ENCODE peak calls at places on chromosomes 16 and 17, in six cellular contexts. X is progenitor cell of endocrine pancreas; O is ELF-1; Y is activated gamma-delta T cell treated with anti-CD3 and anti-CD28 coated beads, Interleukin-2, amount 50 U/mL, for 16 hours; A is stimulated activated CD4-positive, alpha-beta T cell treated with anti-CD3 and anti-CD28 coated beads, Interleukin-12 subunit alpha, Interleukin-12 subunit beta, amount 100 ng/mL, for 24 hours; H is body of pancreas. P is an unnamed sample.

GRCh38 chr17:30095507-30096244 is 20.9 kb upstream of the NSRP1 start:
- DNase-seq in X (no peak), O (peak), Y (no peak), A (no peak), H (no peak), P (no peak)

GRCh38 chr16:29674188-29674587 is 4.8 kb upstream of the QPRT start:
- DNase-seq in X (no peak), O (no peak), Y (no peak), A (no peak), H (peak), P (peak)

GRCh38 chr16:12433691-12434390 is 369.8 kb downstream of the CPPED1 start:
- DNase-seq in X (no peak), O (no peak), Y (no peak), A (no peak), H (no peak), P (no peak)

GRCh38 chr16:83147244-83147643 is 520.5 kb downstream of the CDH13 start:
- DNase-seq in X (no peak), O (peak), Y (no peak), A (no peak), H (no peak), P (no peak)

GRCh38 chr17:74843352-74843627 is 16.4 kb downstream of the GRIN2C start:
- DNase-seq in X (no peak), O (no peak), Y (no peak), A (no peak), H (no peak), P (no peak)

GRCh38 chr16:48558269-48558915 is 51.6 kb downstream of the N4BP1 start:
- DNase-seq in X (no peak), O (no peak), Y (no peak), A (no peak), H (no peak), P (no peak)

GRCh38 chr17:50908860-50909764 is 43.0 kb upstream of the TOB1 start:
- DNase-seq in X (peak), O (peak), Y (no peak), A (no peak), H (peak), P (peak)

GRCh38 chr17:65564793-65565192 is 3.3 kb upstream of the AXIN2 start:
- DNase-seq in X (no peak), O (no peak), Y (no peak), A (no peak), H (peak), P (no peak)

GRCh38 chr17:68614718-68615117 is 13.6 kb upstream of the FAM20A start:
- DNase-seq in X (no peak), O (no peak), Y (no peak), A (no peak), H (no peak), P (no peak)

GRCh38 chr17:51803161-51803560 is 355.4 kb downstream of the CA10 start:
- DNase-seq in X (no peak), O (peak), Y (no peak), A (no peak), H (no peak), P (no peak)

GRCh38 chr16:17803625-17804410 is 333.1 kb upstream of the XYLT1 start:
- DNase-seq in X (no peak), O (peak), Y (no peak), A (no peak), H (no peak), P (no peak)

GRCh38 chr16:10312784-10313724 is 72.8 kb upstream of the ATF7IP2 start:
- DNase-seq in X (no peak), O (no peak), Y (no peak), A (no peak), H (no peak), P (no peak)

GRCh38 chr17:19578545-19578944 is 44.9 kb downstream of the SLC47A1 start:
- DNase-seq in X (no peak), O (no peak), Y (no peak), A (no peak), H (no peak), P (no peak)

GRCh38 chr17:80847506-80848230 is 144.0 kb upstream of the CHMP6 start:
- DNase-seq in X (no peak), O (no peak), Y (peak), A (no peak), H (no peak), P (peak)

GRCh38 chr16:17412221-17412620 is 58.5 kb downstream of the XYLT1 start:
- DNase-seq in X (no peak), O (no peak), Y (no peak), A (no peak), H (no peak), P (no peak)

GRCh38 chr17:19248149-19248922 is 11.2 kb downstream of the EPN2 start:
- DNase-seq in X (no peak), O (no peak), Y (no peak), A (no peak), H (no peak), P (no peak)

GRCh38 chr17:16439867-16440351 is 24.5 kb downstream of the TRPV2 start:
- DNase-seq in X (no peak), O (no peak), Y (no peak), A (no peak), H (peak), P (no peak)

GRCh38 chr17:7262192-7263070 is at the start of gene CLDN7:
- DNase-seq in X (peak), O (peak), Y (no peak), A (no peak), H (peak), P (peak)

GRCh38 chr16:2095315-2095853 is 40.3 kb downstream of the PKD1 start:
- DNase-seq in X (no peak), O (no peak), Y (no peak), A (no peak), H (no peak), P (no peak)

GRCh38 chr16:86219655-86220445 is 290.5 kb upstream of the FOXF1 start:
- DNase-seq in X (no peak), O (peak), Y (no peak), A (no peak), H (no peak), P (peak)

GRCh38 chr17:33015716-33016346 is 24.2 kb downstream of the SPACA3 start:
- DNase-seq in X (no peak), O (no peak), Y (no peak), A (no peak), H (no peak), P (no peak)

GRCh38 chr17:5958850-5959249 is 111.3 kb upstream of the WSCD1 start:
- DNase-seq in X (no peak), O (no peak), Y (no peak), A (no peak), H (no peak), P (no peak)

GRCh38 chr16:71863995-71864394 is 18.2 kb downstream of the ATXN1L start:
- DNase-seq in X (no peak), O (no peak), Y (no peak), A (no peak), H (no peak), P (no peak)

GRCh38 chr17:33664116-33664840 is 371.2 kb upstream of the ASIC2 start:
- DNase-seq in X (no peak), O (no peak), Y (no peak), A (no peak), H (no peak), P (no peak)

GRCh38 chr17:57622886-57623433 is 122.1 kb downstream of the CCDC182 start:
- DNase-seq in X (no peak), O (peak), Y (no peak), A (no peak), H (no peak), P (no peak)

GRCh38 chr16:55495616-55496289 is 13.1 kb upstream of the LPCAT2 start:
- DNase-seq in X (no peak), O (no peak), Y (no peak), A (no peak), H (no peak), P (no peak)

GRCh38 chr17:3534881-3535252 is 22.7 kb downstream of the TRPV3 start:
- DNase-seq in X (no peak), O (peak), Y (no peak), A (no peak), H (no peak), P (peak)

GRCh38 chr16:4433228-4433627 is 7.6 kb downstream of the DNAJA3 start:
- DNase-seq in X (no peak), O (no peak), Y (no peak), A (no peak), H (no peak), P (no peak)

GRCh38 chr17:36877001-36877400 is 60.3 kb upstream of the LHX1 start:
- DNase-seq in X (no peak), O (no peak), Y (no peak), A (no peak), H (no peak), P (no peak)

GRCh38 chr17:8359769-8360168 is 16.7 kb downstream of the KRABD2 start:
- DNase-seq in X (no peak), O (peak), Y (no peak), A (no peak), H (no peak), P (no peak)

GRCh38 chr16:56136256-56136655 is 55.0 kb upstream of the GNAO1 start:
- DNase-seq in X (no peak), O (no peak), Y (no peak), A (no peak), H (no peak), P (no peak)

GRCh38 chr16:70694088-70694487 is 8.2 kb upstream of the MTSS2 start:
- DNase-seq in X (no peak), O (peak), Y (no peak), A (no peak), H (no peak), P (no peak)

GRCh38 chr16:1279081-1279944 is 23.4 kb downstream of the TPSD1 start:
- DNase-seq in X (no peak), O (no peak), Y (no peak), A (no peak), H (no peak), P (no peak)

GRCh38 chr16:78684040-78684611 is 584.7 kb downstream of the WWOX start:
- DNase-seq in X (no peak), O (peak), Y (no peak), A (no peak), H (no peak), P (peak)

GRCh38 chr17:80281516-80281915 is 20.9 kb downstream of the RNF213 start:
- DNase-seq in X (no peak), O (no peak), Y (no peak), A (no peak), H (no peak), P (no peak)

GRCh38 chr16:29745853-29746345 is at the start of gene C16orf54:
- DNase-seq in X (no peak), O (no peak), Y (peak), A (peak), H (peak), P (peak)

GRCh38 chr17:62807812-62808575 is at the start of gene MARCHF10:
- DNase-seq in X (peak), O (peak), Y (peak), A (peak), H (peak), P (no peak)

GRCh38 chr16:64872101-64872500 is 249.8 kb downstream of the CDH11 start:
- DNase-seq in X (no peak), O (no peak), Y (no peak), A (no peak), H (no peak), P (no peak)

P was measured in left colon.